ENCODE peak calls at places on chromosomes 2 and 18, in nine cellular contexts. U is thyroid gland, B is stomach, Y is gastrocnemius medialis, E is H54, Q is transverse colon, D is GM12892, M is HCT116, A is Peyer's patch. C is an unnamed sample.

GRCh38 chr2:202681688-202682205 is 47.0 kb downstream of the FAM117B start:
- DNase-seq in U (no peak), B (no peak), Y (no peak), E (no peak), Q (peak), D (no peak), M (no peak), A (no peak), C (no peak)

GRCh38 chr2:120729410-120730052 is 6.1 kb upstream of the GLI2 start:
- DNase-seq in U (no peak), B (no peak), Y (no peak), E (peak), Q (no peak), D (no peak), M (peak), A (no peak), C (no peak)

GRCh38 chr2:168037772-168038171 is 209.6 kb downstream of the STK39 start:
- DNase-seq in U (no peak), B (no peak), Y (no peak), E (no peak), Q (no peak), D (no peak), M (no peak), A (no peak), C (no peak)

GRCh38 chr2:40087434-40087833 is 308.4 kb upstream of the THUMPD2 start:
- DNase-seq in U (no peak), B (no peak), Y (no peak), E (no peak), Q (no peak), D (no peak), M (no peak), A (no peak), C (no peak)

GRCh38 chr2:134120160-134120717 is 133.6 kb upstream of the MGAT5 start:
- DNase-seq in U (peak), B (no peak), Y (no peak), E (no peak), Q (no peak), D (no peak), M (no peak), A (no peak), C (no peak)

GRCh38 chr2:46394649-46395510 is 84.5 kb upstream of the TMEM247 start:
- DNase-seq in U (no peak), B (no peak), Y (no peak), E (no peak), Q (no peak), D (no peak), M (no peak), A (no peak), C (no peak)

GRCh38 chr2:59528525-59528924 is 1024.9 kb downstream of the BCL11A start:
- DNase-seq in U (no peak), B (no peak), Y (no peak), E (no peak), Q (no peak), D (no peak), M (no peak), A (no peak), C (no peak)

GRCh38 chr18:47422524-47422923 is 171.1 kb upstream of the SKOR2 start:
- DNase-seq in U (no peak), B (no peak), Y (no peak), E (no peak), Q (no peak), D (no peak), M (no peak), A (no peak), C (peak)

GRCh38 chr2:11578081-11578948 is 44.5 kb downstream of the GREB1 start:
- DNase-seq in U (no peak), B (no peak), Y (no peak), E (no peak), Q (no peak), D (no peak), M (no peak), A (no peak), C (no peak)

GRCh38 chr18:76875390-76876330 is 53.3 kb downstream of the ZNF236 start:
- DNase-seq in U (peak), B (peak), Y (no peak), E (no peak), Q (peak), D (no peak), M (peak), A (no peak), C (peak)

GRCh38 chr2:226767056-226767813 is 32.4 kb downstream of the IRS1 start:
- DNase-seq in U (no peak), B (peak), Y (no peak), E (no peak), Q (no peak), D (no peak), M (no peak), A (no peak), C (no peak)

GRCh38 chr18:70181725-70182124 is 23.8 kb downstream of the RTTN start:
- DNase-seq in U (no peak), B (no peak), Y (no peak), E (no peak), Q (no peak), D (no peak), M (no peak), A (no peak), C (no peak)

GRCh38 chr2:42742740-42743666 is 20.9 kb downstream of the OXER1 start:
- DNase-seq in U (no peak), B (no peak), Y (no peak), E (no peak), Q (no peak), D (no peak), M (no peak), A (no peak), C (no peak)

GRCh38 chr18:52723456-52724065 is 383.6 kb downstream of the DCC start:
- DNase-seq in U (no peak), B (no peak), Y (no peak), E (no peak), Q (no peak), D (no peak), M (no peak), A (no peak), C (no peak)

GRCh38 chr18:6785411-6785810 is 55.9 kb downstream of the ARHGAP28 start:
- DNase-seq in U (no peak), B (no peak), Y (no peak), E (no peak), Q (no peak), D (no peak), M (no peak), A (no peak), C (no peak)

GRCh38 chr2:174442546-174443510 is 44.0 kb downstream of the GPR155 start:
- DNase-seq in U (no peak), B (no peak), Y (no peak), E (peak), Q (no peak), D (no peak), M (peak), A (no peak), C (no peak)

GRCh38 chr2:192087398-192087958 is 107.3 kb downstream of the TMEFF2 start:
- DNase-seq in U (no peak), B (no peak), Y (no peak), E (no peak), Q (no peak), D (no peak), M (no peak), A (no peak), C (no peak)

GRCh38 chr2:229489016-229489415 is 217.9 kb upstream of the PID1 start:
- DNase-seq in U (no peak), B (no peak), Y (peak), E (peak), Q (no peak), D (no peak), M (no peak), A (no peak), C (no peak)

GRCh38 chr2:239590276-239590675 is 189.5 kb upstream of the HDAC4 start:
- DNase-seq in U (no peak), B (no peak), Y (peak), E (no peak), Q (no peak), D (no peak), M (no peak), A (no peak), C (no peak)

GRCh38 chr18:48129621-48130082 is 199.2 kb upstream of the SMAD2 start:
- DNase-seq in U (no peak), B (no peak), Y (peak), E (no peak), Q (no peak), D (no peak), M (no peak), A (no peak), C (no peak)

GRCh38 chr2:72511906-72512305 is 313.9 kb downstream of the EXOC6B start:
- DNase-seq in U (no peak), B (no peak), Y (no peak), E (no peak), Q (no peak), D (no peak), M (no peak), A (no peak), C (no peak)

GRCh38 chr18:55502346-55502710 is 85.7 kb downstream of the TCF4 start:
- DNase-seq in U (no peak), B (no peak), Y (no peak), E (no peak), Q (no peak), D (no peak), M (no peak), A (no peak), C (no peak)

GRCh38 chr2:232877940-232878511 is 8.0 kb downstream of the SNORC start:
- DNase-seq in U (no peak), B (no peak), Y (no peak), E (no peak), Q (no peak), D (peak), M (no peak), A (no peak), C (no peak)

GRCh38 chr2:216636570-216637450 is 3.6 kb downstream of the IGFBP2 start:
- DNase-seq in U (no peak), B (peak), Y (no peak), E (peak), Q (peak), D (no peak), M (peak), A (no peak), C (no peak)

GRCh38 chr2:205052781-205053180 is 507.5 kb downstream of the PARD3B start:
- DNase-seq in U (no peak), B (no peak), Y (no peak), E (no peak), Q (no peak), D (no peak), M (no peak), A (no peak), C (no peak)

GRCh38 chr2:122531803-122532344 is 776.4 kb downstream of the TSN start:
- DNase-seq in U (no peak), B (no peak), Y (no peak), E (no peak), Q (no peak), D (no peak), M (no peak), A (no peak), C (no peak)

GRCh38 chr2:217650229-217650628 is 352.6 kb downstream of the TNS1 start:
- DNase-seq in U (no peak), B (no peak), Y (no peak), E (no peak), Q (no peak), D (no peak), M (peak), A (no peak), C (no peak)

GRCh38 chr2:210230518-210230917 is 5.3 kb upstream of the ACADL start:
- DNase-seq in U (no peak), B (no peak), Y (no peak), E (no peak), Q (no peak), D (no peak), M (no peak), A (no peak), C (no peak)

GRCh38 chr2:40087927-40088326 is 308.9 kb upstream of the THUMPD2 start:
- DNase-seq in U (no peak), B (no peak), Y (no peak), E (no peak), Q (no peak), D (no peak), M (no peak), A (no peak), C (no peak)

GRCh38 chr2:175080479-175080878 is 75.3 kb upstream of the CHN1 start:
- DNase-seq in U (no peak), B (no peak), Y (no peak), E (no peak), Q (no peak), D (no peak), M (no peak), A (no peak), C (no peak)

GRCh38 chr18:45785015-45785597 is 40.4 kb upstream of the SIGLEC15 start:
- DNase-seq in U (no peak), B (no peak), Y (no peak), E (no peak), Q (peak), D (no peak), M (no peak), A (no peak), C (no peak)

DNA sequence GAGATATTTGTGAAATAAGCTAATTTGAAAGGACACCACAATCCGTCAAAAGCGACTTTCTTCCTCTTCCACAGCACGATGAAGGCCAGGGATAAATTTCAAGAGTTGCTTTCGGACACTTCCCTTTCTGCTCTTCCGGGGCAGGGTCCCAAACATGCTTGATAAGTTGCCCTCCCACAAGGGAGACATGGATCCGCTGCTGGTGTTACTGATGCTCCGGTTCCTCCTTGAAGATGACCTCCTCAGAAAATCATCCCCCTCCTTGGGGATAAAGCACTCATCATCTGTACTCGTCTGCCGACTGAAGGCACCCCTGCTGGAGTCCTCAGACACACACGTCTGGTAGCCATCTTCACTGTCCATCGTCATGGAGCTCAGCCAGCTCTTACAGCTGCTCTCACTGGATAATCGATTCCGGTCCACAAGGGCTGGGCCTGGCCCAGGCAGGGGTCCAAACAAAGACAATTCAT is 28.2 kb downstream of the CYTIP start:
- DNase-seq in U (no peak), B (no peak), Y (no peak), E (no peak), Q (no peak), D (no peak), M (no peak), A (no peak), C (no peak)
- TF ChIP-seq POLR2A in U (no peak), B (no peak), Y (no peak), E (no peak), Q (no peak), D (peak), M (no peak), A (no peak), C (no peak)

GRCh38 chr2:213149949-213150314 is 1.5 kb downstream of the IKZF2 start:
- DNase-seq in U (no peak), B (no peak), Y (no peak), E (no peak), Q (no peak), D (no peak), M (no peak), A (no peak), C (no peak)

GRCh38 chr2:213150315-213150951 is 979 bp downstream of the IKZF2 start:
- DNase-seq in U (peak), B (no peak), Y (no peak), E (no peak), Q (peak), D (no peak), M (no peak), A (peak), C (no peak)

GRCh38 chr2:213152065-213152794 is 818 bp upstream of the IKZF2 start:
- DNase-seq in U (peak), B (peak), Y (peak), E (peak), Q (peak), D (no peak), M (peak), A (peak), C (peak)

GRCh38 chr2:213152888-213153287 is 1.5 kb upstream of the IKZF2 start:
- DNase-seq in U (no peak), B (no peak), Y (no peak), E (no peak), Q (no peak), D (no peak), M (no peak), A (no peak), C (no peak)

DNA sequence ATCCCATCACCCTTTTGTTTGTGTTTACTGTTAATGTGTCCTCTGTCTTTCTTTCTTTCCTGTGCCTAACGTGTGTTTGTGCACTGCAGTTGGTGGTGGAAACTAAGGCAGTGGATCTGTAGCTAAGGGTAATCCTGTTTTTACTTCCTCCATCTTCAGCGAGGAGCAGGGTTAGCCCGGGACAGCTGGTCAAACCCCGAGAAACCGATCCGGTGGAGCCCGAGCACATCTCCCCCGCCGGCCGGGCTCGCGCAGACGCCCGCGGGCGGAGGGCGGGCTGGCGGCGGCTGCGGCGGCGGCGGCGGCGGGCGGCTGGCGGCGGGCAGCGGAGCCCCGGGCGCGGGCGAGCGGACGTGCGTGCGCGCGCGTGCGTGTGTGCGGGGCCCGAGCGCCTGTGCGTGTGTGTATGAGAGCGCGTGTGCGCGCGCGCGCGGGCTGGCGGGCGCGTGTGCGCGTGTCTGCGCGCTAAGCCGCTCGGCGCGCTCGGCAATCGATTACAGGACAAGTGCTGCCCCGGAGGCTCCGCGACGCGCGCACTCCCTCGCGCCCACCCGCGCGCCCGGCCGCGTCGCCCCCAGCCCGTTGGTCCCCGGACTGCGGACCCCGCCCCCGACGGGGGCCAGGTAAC is at the start of gene IKZF2:
- DNase-seq in U (peak), B (peak), Y (peak), E (peak), Q (peak), D (peak), M (peak), A (peak), C (peak)
- TF ChIP-seq POLR2A in U (peak), B (no peak), Y (peak), E (peak), Q (peak), D (peak), M (no peak), A (no peak), C (no peak)

GRCh38 chr2:187499941-187500532 is 52.0 kb upstream of the CALCRL start:
- DNase-seq in U (peak), B (peak), Y (peak), E (peak), Q (peak), D (no peak), M (peak), A (no peak), C (peak)
- TF ChIP-seq POLR2A in U (no peak), B (no peak), Y (no peak), E (no peak), Q (no peak), D (no peak), M (no peak), A (no peak), C (no peak)

GRCh38 chr2:55861733-55862132 is 61.8 kb downstream of the EFEMP1 start:
- DNase-seq in U (no peak), B (no peak), Y (no peak), E (no peak), Q (no peak), D (no peak), M (no peak), A (no peak), C (peak)

GRCh38 chr2:55857766-55858165 is 65.8 kb downstream of the EFEMP1 start:
- DNase-seq in U (no peak), B (no peak), Y (no peak), E (no peak), Q (no peak), D (no peak), M (no peak), A (no peak), C (no peak)

GRCh38 chr2:55856936-55857335 is 66.6 kb downstream of the EFEMP1 start:
- DNase-seq in U (no peak), B (no peak), Y (no peak), E (no peak), Q (no peak), D (no peak), M (no peak), A (no peak), C (no peak)

GRCh38 chr2:55862269-55862668 is 61.3 kb downstream of the EFEMP1 start:
- DNase-seq in U (peak), B (no peak), Y (no peak), E (no peak), Q (no peak), D (no peak), M (no peak), A (no peak), C (no peak)

DNA sequence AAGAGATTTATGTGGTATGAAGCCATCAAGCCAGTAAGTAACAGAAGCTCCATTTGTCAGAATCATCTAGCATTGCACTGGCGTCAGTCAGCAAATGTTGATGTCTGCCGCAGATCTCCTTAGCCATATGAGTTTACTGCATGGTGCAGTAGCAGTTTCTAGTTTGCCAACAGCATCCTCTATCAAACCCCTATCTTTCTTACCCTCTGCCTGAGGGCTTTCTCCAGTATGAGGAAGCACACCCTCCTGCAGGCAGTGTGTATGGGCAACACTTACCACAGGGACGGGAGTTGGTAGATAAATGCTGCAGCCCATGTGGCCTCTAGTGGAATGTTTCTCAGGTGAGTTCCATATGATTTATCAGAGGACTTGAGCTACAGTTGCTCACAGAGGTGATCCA is 63.7 kb downstream of the EFEMP1 start:
- DNase-seq in U (no peak), B (no peak), Y (no peak), E (no peak), Q (no peak), D (no peak), M (no peak), A (no peak), C (no peak)
- TF ChIP-seq POLR2A in U (no peak), B (no peak), Y (no peak), E (no peak), Q (no peak), D (no peak), M (no peak), A (no peak), C (no peak)

GRCh38 chr2:201644001-201644400 is 698 bp upstream of the TMEM237 start:
- DNase-seq in U (peak), B (no peak), Y (peak), E (no peak), Q (no peak), D (no peak), M (no peak), A (no peak), C (no peak)
- TF ChIP-seq POLR2A in U (peak), B (no peak), Y (peak), E (no peak), Q (peak), D (no peak), M (no peak), A (no peak), C (no peak)

GRCh38 chr2:64145119-64145518 is 899 bp upstream of the PELI1 start:
- DNase-seq in U (no peak), B (no peak), Y (no peak), E (no peak), Q (no peak), D (no peak), M (no peak), A (no peak), C (no peak)

GRCh38 chr2:64145760-64146159 is 1.5 kb upstream of the PELI1 start:
- DNase-seq in U (no peak), B (no peak), Y (no peak), E (no peak), Q (no peak), D (no peak), M (no peak), A (no peak), C (no peak)

GRCh38 chr2:64143154-64144056 is 815 bp downstream of the PELI1 start:
- DNase-seq in U (peak), B (no peak), Y (peak), E (peak), Q (no peak), D (no peak), M (no peak), A (peak), C (peak)

GRCh38 chr2:64142817-64143153 is 1.4 kb downstream of the PELI1 start:
- DNase-seq in U (no peak), B (no peak), Y (no peak), E (no peak), Q (no peak), D (no peak), M (no peak), A (no peak), C (no peak)

GRCh38 chr2:64144057-64145013 is at the start of gene PELI1:
- DNase-seq in U (peak), B (peak), Y (peak), E (peak), Q (peak), D (peak), M (peak), A (peak), C (peak)
- TF ChIP-seq POLR2A in U (peak), B (peak), Y (peak), E (peak), Q (peak), D (peak), M (no peak), A (peak), C (peak)

GRCh38 chr2:74558284-74559230 is 4.0 kb downstream of the DOK1 start:
- DNase-seq in U (no peak), B (no peak), Y (no peak), E (no peak), Q (no peak), D (no peak), M (no peak), A (no peak), C (no peak)
- TF ChIP-seq POLR2A in U (no peak), B (no peak), Y (no peak), E (no peak), Q (no peak), D (peak), M (no peak), A (no peak), C (no peak)

C was measured in erythroblast.